ENCODE peak calls at places on chromosomes 16 and 17, in eight cellular contexts. E, D, H, S, C, U, O and R are unnamed samples.

GRCh38 chr17:4708436-4708835 is 2.0 kb upstream of the ARRB2 start:
- DNase-seq in E (no peak), D (peak), H (peak), S (no peak), C (no peak), U (peak), O (no peak), R (no peak)

GRCh38 chr17:74773871-74774286 is 2.3 kb downstream of the NAT9 start:
- DNase-seq in E (peak), D (no peak), H (no peak), S (no peak), C (no peak), U (no peak), O (peak), R (peak)

GRCh38 chr17:57914274-57915147 is 40.7 kb downstream of the CUEDC1 start:
- DNase-seq in E (no peak), D (no peak), H (no peak), S (no peak), C (no peak), U (no peak), O (no peak), R (no peak)

GRCh38 chr17:5078106-5079028 is at the start of gene ZFP3:
- DNase-seq in E (peak), D (peak), H (peak), S (peak), C (no peak), U (peak), O (peak), R (peak)

GRCh38 chr16:17403859-17404545 is 66.8 kb downstream of the XYLT1 start:
- DNase-seq in E (no peak), D (no peak), H (no peak), S (no peak), C (no peak), U (no peak), O (no peak), R (no peak)

GRCh38 chr16:80924372-80924978 is 82.2 kb downstream of the CMC2 start:
- DNase-seq in E (peak), D (peak), H (peak), S (peak), C (peak), U (peak), O (peak), R (peak)

GRCh38 chr16:84065536-84066132 is 23.0 kb upstream of the SLC38A8 start:
- DNase-seq in E (peak), D (peak), H (peak), S (peak), C (peak), U (peak), O (peak), R (peak)

GRCh38 chr16:17277981-17278381 is 192.8 kb downstream of the XYLT1 start:
- DNase-seq in E (peak), D (peak), H (no peak), S (peak), C (peak), U (peak), O (no peak), R (no peak)

GRCh38 chr17:43660816-43661493 is 767 bp downstream of the MEOX1 start:
- DNase-seq in E (no peak), D (no peak), H (no peak), S (no peak), C (no peak), U (no peak), O (no peak), R (no peak)

GRCh38 chr16:23374721-23375120 is 72.6 kb downstream of the SCNN1B start:
- DNase-seq in E (no peak), D (no peak), H (peak), S (no peak), C (no peak), U (no peak), O (no peak), R (no peak)

GRCh38 chr17:2713881-2714280 is 2.3 kb upstream of the CLUH start:
- DNase-seq in E (no peak), D (no peak), H (no peak), S (no peak), C (no peak), U (no peak), O (no peak), R (no peak)

GRCh38 chr17:40304464-40304863 is 4.5 kb upstream of the RARA start:
- DNase-seq in E (peak), D (no peak), H (no peak), S (no peak), C (no peak), U (peak), O (peak), R (peak)

GRCh38 chr16:8936421-8936820 is 27.3 kb downstream of the USP7 start:
- DNase-seq in E (peak), D (peak), H (peak), S (peak), C (peak), U (peak), O (no peak), R (peak)

GRCh38 chr17:45852535-45853297 is 8.0 kb downstream of the SPPL2C start:
- DNase-seq in E (peak), D (peak), H (peak), S (peak), C (peak), U (peak), O (peak), R (peak)

GRCh38 chr16:54750249-54750648 is 180.4 kb upstream of the IRX5 start:
- DNase-seq in E (no peak), D (no peak), H (no peak), S (no peak), C (no peak), U (no peak), O (no peak), R (no peak)

GRCh38 chr17:81148986-81149533 is 16.2 kb upstream of the PVALEF start:
- DNase-seq in E (no peak), D (no peak), H (no peak), S (no peak), C (no peak), U (no peak), O (no peak), R (no peak)

GRCh38 chr17:65463242-65463641 is 98.2 kb downstream of the AXIN2 start:
- DNase-seq in E (peak), D (no peak), H (no peak), S (peak), C (no peak), U (no peak), O (peak), R (peak)

GRCh38 chr17:77735341-77736206 is 222.9 kb upstream of the TNRC6C start:
- DNase-seq in E (peak), D (no peak), H (no peak), S (no peak), C (no peak), U (peak), O (no peak), R (no peak)

GRCh38 chr17:8124350-8125195 is 667 bp upstream of the HES7 start:
- DNase-seq in E (peak), D (peak), H (peak), S (no peak), C (no peak), U (no peak), O (peak), R (peak)

GRCh38 chr16:53817117-53817516 is 113.2 kb downstream of the FTO start:
- DNase-seq in E (peak), D (peak), H (peak), S (no peak), C (peak), U (no peak), O (peak), R (peak)

GRCh38 chr17:78929908-78930775 is 5.0 kb upstream of the TIMP2 start:
- DNase-seq in E (no peak), D (no peak), H (peak), S (no peak), C (no peak), U (no peak), O (no peak), R (no peak)

DNA sequence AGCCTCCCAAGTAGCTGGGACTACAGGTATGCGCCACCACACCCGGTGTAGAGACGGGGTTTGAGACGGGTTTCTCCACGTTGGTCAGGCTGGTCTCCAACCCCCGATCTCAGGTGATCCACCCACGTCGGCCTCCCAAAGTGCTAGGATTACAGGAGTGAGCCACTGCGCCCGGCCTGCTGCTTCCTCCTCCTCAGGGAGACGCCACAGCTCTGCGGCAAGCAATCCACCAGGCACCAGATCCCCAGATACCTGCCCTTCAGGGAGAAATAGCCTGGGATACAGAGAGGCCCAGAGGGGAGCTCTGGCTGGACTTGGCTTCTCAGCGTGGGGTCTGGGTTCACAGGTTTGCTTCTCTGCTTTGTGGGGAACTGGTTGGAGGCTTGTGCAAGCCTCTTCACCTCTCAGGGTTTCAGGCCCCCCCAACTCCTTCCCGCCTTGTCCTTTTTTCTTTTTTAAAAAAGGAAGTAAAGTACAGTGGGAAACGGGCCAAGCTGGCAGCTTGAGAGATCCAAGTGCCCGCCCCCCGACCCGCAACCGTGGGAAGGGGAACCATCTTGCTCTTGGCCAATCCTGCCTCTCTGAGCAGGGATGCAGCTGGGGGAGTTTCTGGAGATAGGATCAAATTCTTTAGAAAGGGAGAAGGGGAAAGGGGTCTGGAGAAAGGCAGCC is 2.6 kb upstream of the SPHK1 start:
- DNase-seq in E (peak), D (no peak), H (no peak), S (no peak), C (no peak), U (no peak), O (no peak), R (no peak)
- H3K4me3 ChIP-seq in E (no peak), D (no peak), H (no peak), S (no peak), C (no peak), U (no peak), O (no peak), R (no peak)

DNA sequence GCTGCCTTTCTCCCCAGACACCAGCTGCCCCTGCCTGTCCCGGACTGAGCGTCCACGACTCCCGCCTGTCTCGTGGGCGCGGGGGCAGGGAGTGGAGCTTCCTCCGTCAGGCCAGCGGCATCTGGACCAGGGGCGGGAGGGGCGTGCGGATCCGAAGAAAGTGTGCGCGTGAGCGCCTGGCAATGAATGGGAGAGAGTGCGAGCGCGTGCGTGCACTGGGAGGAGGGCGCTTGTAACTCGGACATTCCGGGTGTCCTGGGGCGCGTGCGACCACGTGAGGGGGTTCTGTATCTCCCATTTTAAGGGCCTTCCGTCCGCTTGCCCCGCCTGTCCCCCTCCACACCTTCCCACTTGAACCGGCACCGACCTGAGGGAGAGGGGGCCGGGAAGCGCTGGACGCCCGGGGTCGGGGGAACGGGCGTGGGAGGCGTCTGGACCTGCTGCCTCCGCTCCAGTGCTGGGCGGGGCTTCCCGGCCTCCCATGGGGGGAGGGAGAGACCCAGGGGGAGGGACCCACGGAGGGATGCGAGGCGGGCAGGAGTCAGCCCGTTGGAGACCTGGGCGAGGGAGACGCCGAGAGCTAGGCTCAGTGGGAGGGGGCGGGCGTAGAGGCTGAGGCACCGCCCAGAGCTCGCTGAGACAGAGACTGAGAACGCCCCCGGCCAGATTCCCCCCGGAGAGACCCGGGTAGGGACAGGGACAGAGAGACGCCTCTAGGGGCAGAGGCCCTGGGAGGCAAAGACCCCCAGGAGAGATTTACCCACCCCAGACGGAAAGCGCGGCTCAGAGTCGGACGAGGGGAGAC is at the start of gene KREMEN2:
- DNase-seq in E (peak), D (peak), H (peak), S (no peak), C (peak), U (peak), O (no peak), R (peak)
- TF ChIP-seq CTCF in E (no peak), D (no peak), H (no peak), S (no peak), C (peak), U (peak), O (no peak), R (no peak)

DNA sequence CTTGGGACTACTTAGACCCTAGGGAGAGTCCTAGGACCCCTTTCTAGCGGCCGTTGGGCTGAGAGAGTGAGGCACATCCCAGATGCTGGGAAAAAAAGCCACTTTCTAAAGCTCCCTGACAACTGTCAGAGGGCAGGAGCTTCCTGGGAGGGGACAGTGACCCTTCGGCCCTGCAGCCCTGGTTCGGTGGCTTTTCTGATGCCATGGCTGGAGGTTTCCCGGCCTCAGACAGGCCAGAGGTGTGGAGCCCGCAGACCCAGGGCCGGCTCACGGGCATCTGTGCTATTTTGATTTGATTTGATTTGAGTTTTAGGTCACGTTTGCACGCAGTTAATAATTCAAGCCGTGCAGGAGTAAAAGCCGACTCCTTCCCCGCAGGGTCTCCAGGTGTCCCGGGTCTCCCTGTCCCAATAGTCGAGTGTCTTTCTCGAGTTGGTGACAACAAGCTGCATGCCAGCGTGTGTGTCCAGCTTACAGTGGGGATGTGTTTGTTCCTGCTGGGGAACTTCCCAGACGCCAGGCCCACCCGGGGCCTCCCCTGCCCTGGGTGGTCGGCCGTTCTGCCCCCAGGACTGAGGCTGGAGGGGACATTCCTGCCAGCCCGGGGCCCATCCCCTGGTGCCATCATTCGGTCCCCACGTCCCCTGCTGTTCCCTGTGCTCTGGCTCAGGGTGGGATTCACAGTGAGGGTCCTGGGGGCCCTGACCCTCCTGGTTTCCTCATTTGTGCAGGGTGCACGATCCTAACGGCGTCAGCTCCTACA is 1.0 kb upstream of the CBFA2T3 start:
- DNase-seq in E (no peak), D (no peak), H (no peak), S (no peak), C (no peak), U (no peak), O (no peak), R (no peak)
- H3K4me3 ChIP-seq in E (no peak), D (no peak), H (no peak), S (no peak), C (no peak), U (no peak), O (no peak), R (no peak)

GRCh38 chr17:76179496-76180467 is 38.7 kb upstream of the FOXJ1 start:
- DNase-seq in E (peak), D (peak), H (peak), S (no peak), C (no peak), U (no peak), O (peak), R (peak)
- TF ChIP-seq CTCF in E (peak), D (no peak), H (peak), S (no peak), C (peak), U (no peak), O (no peak), R (peak)